ENCODE peak calls at places on chromosome 11, in six cellular contexts. One of them, this sample, is unnamed.

GRCh38 chr11:120295110-120295509 is 30.0 kb upstream of the TLCD5 start:
- DNase-seq in stimulated activated naive CD4-positive, alpha-beta T cell: no peak
- DNase-seq in left ventricle myocardium inferior: no peak
- DNase-seq in fibroblast of pulmonary artery: peak
- DNase-seq in ovary: no peak
- DNase-seq in activated T-helper 1 cell treated with Interleukin-2 at 50 U/mL for 16 hours: no peak
- DNase-seq in this sample: no peak

GRCh38 chr11:130908770-130909625 is 7.3 kb downstream of the SNX19 start:
- DNase-seq in fibroblast of pulmonary artery: peak
- DNase-seq in activated T-helper 1 cell treated with Interleukin-2 at 50 U/mL for 16 hours: no peak
- DNase-seq in left ventricle myocardium inferior: no peak
- DNase-seq in stimulated activated naive CD4-positive, alpha-beta T cell: no peak
- DNase-seq in ovary: no peak
- DNase-seq in this sample: no peak

GRCh38 chr11:80307676-80308075 is 866.8 kb upstream of the TENM4 start:
- DNase-seq in left ventricle myocardium inferior: no peak
- DNase-seq in stimulated activated naive CD4-positive, alpha-beta T cell: no peak
- DNase-seq in activated T-helper 1 cell treated with Interleukin-2 at 50 U/mL for 16 hours: no peak
- DNase-seq in ovary: no peak
- DNase-seq in fibroblast of pulmonary artery: no peak
- DNase-seq in this sample: no peak

GRCh38 chr11:65781152-65781961 is 581 bp upstream of the AP5B1 start:
- DNase-seq in activated T-helper 1 cell treated with Interleukin-2 at 50 U/mL for 16 hours: no peak
- DNase-seq in left ventricle myocardium inferior: no peak
- DNase-seq in stimulated activated naive CD4-positive, alpha-beta T cell: peak
- DNase-seq in fibroblast of pulmonary artery: no peak
- DNase-seq in ovary: peak
- DNase-seq in this sample: no peak

GRCh38 chr11:35550374-35551036 is 25.1 kb upstream of the PAMR1 start:
- DNase-seq in left ventricle myocardium inferior: no peak
- DNase-seq in stimulated activated naive CD4-positive, alpha-beta T cell: no peak
- DNase-seq in fibroblast of pulmonary artery: no peak
- DNase-seq in ovary: no peak
- DNase-seq in activated T-helper 1 cell treated with Interleukin-2 at 50 U/mL for 16 hours: no peak
- DNase-seq in this sample: no peak

GRCh38 chr11:47356129-47356997 is 3.9 kb upstream of the MYBPC3 start:
- DNase-seq in fibroblast of pulmonary artery: no peak
- DNase-seq in stimulated activated naive CD4-positive, alpha-beta T cell: no peak
- DNase-seq in ovary: peak
- DNase-seq in left ventricle myocardium inferior: no peak
- DNase-seq in activated T-helper 1 cell treated with Interleukin-2 at 50 U/mL for 16 hours: no peak
- DNase-seq in this sample: no peak

GRCh38 chr11:2769779-2770555 is 70.2 kb upstream of the KCNQ1OT1 start:
- DNase-seq in activated T-helper 1 cell treated with Interleukin-2 at 50 U/mL for 16 hours: no peak
- DNase-seq in stimulated activated naive CD4-positive, alpha-beta T cell: no peak
- DNase-seq in fibroblast of pulmonary artery: no peak
- DNase-seq in left ventricle myocardium inferior: no peak
- DNase-seq in ovary: peak
- DNase-seq in this sample: peak

GRCh38 chr11:66323684-66324083 is 6.8 kb upstream of the CD248 start:
- DNase-seq in stimulated activated naive CD4-positive, alpha-beta T cell: no peak
- DNase-seq in activated T-helper 1 cell treated with Interleukin-2 at 50 U/mL for 16 hours: no peak
- DNase-seq in fibroblast of pulmonary artery: no peak
- DNase-seq in ovary: no peak
- DNase-seq in left ventricle myocardium inferior: no peak
- DNase-seq in this sample: peak

GRCh38 chr11:13698147-13698546 is 29.7 kb downstream of the FAR1 start:
- DNase-seq in stimulated activated naive CD4-positive, alpha-beta T cell: no peak
- DNase-seq in left ventricle myocardium inferior: no peak
- DNase-seq in fibroblast of pulmonary artery: no peak
- DNase-seq in activated T-helper 1 cell treated with Interleukin-2 at 50 U/mL for 16 hours: no peak
- DNase-seq in ovary: no peak
- DNase-seq in this sample: no peak

GRCh38 chr11:125075900-125076317 is 12.8 kb downstream of the SLC37A2 start:
- DNase-seq in left ventricle myocardium inferior: no peak
- DNase-seq in activated T-helper 1 cell treated with Interleukin-2 at 50 U/mL for 16 hours: no peak
- DNase-seq in ovary: no peak
- DNase-seq in fibroblast of pulmonary artery: peak
- DNase-seq in stimulated activated naive CD4-positive, alpha-beta T cell: no peak
- DNase-seq in this sample: no peak

GRCh38 chr11:12786450-12786849 is 112.2 kb downstream of the TEAD1 start:
- DNase-seq in stimulated activated naive CD4-positive, alpha-beta T cell: no peak
- DNase-seq in left ventricle myocardium inferior: no peak
- DNase-seq in activated T-helper 1 cell treated with Interleukin-2 at 50 U/mL for 16 hours: no peak
- DNase-seq in ovary: no peak
- DNase-seq in fibroblast of pulmonary artery: no peak
- DNase-seq in this sample: no peak

GRCh38 chr11:132131962-132132361 is 761.5 kb downstream of the NTM start:
- DNase-seq in fibroblast of pulmonary artery: no peak
- DNase-seq in left ventricle myocardium inferior: no peak
- DNase-seq in activated T-helper 1 cell treated with Interleukin-2 at 50 U/mL for 16 hours: no peak
- DNase-seq in ovary: no peak
- DNase-seq in stimulated activated naive CD4-positive, alpha-beta T cell: no peak
- DNase-seq in this sample: no peak

GRCh38 chr11:6742260-6742659 is 29.5 kb downstream of the OR2AG2 start:
- DNase-seq in fibroblast of pulmonary artery: no peak
- DNase-seq in ovary: no peak
- DNase-seq in activated T-helper 1 cell treated with Interleukin-2 at 50 U/mL for 16 hours: no peak
- DNase-seq in left ventricle myocardium inferior: no peak
- DNase-seq in stimulated activated naive CD4-positive, alpha-beta T cell: no peak
- DNase-seq in this sample: no peak

GRCh38 chr11:11604340-11604992 is 17.3 kb downstream of the GALNT18 start:
- DNase-seq in activated T-helper 1 cell treated with Interleukin-2 at 50 U/mL for 16 hours: no peak
- DNase-seq in left ventricle myocardium inferior: no peak
- DNase-seq in ovary: no peak
- DNase-seq in fibroblast of pulmonary artery: no peak
- DNase-seq in stimulated activated naive CD4-positive, alpha-beta T cell: no peak
- DNase-seq in this sample: no peak

GRCh38 chr11:85844439-85845051 is 10.6 kb upstream of the CCDC83 start:
- DNase-seq in activated T-helper 1 cell treated with Interleukin-2 at 50 U/mL for 16 hours: no peak
- DNase-seq in left ventricle myocardium inferior: no peak
- DNase-seq in ovary: no peak
- DNase-seq in fibroblast of pulmonary artery: peak
- DNase-seq in stimulated activated naive CD4-positive, alpha-beta T cell: no peak
- DNase-seq in this sample: no peak

This sample was measured in Right ventricle myocardium inferior.